ENCODE peak calls at places on chromosomes 13 and 19, in ten cellular contexts. Y is BJ, S is fibroblast of mammary gland, N is AG10803, Z is PC-9, U is IMR-90, J is dorsolateral prefrontal cortex, X is breast epithelium, H is fibroblast of lung, O is transverse colon. A is an unnamed sample.
A peak's percentile ranks its signal among the peaks of the same experiment; 100 is the strongest.

GRCh38 chr13:36028359-36028758 is 102.8 kb downstream of the DCLK1 start:
- DNase-seq in H (no peak), S (no peak), J (no peak), Z (no peak), U (no peak), O (no peak), X (no peak), N (no peak), Y (no peak), A (no peak)

GRCh38 chr13:64930636-64931035 is 2299.5 kb downstream of the PCDH9 start:
- DNase-seq in N (no peak), Z (no peak), U (no peak), Y (no peak), X (no peak), H (no peak), J (no peak), S (no peak), O (no peak), A (no peak)

GRCh38 chr13:92963029-92963428 is 263.6 kb upstream of the GPC6 start:
- DNase-seq in U (peak; percentile 20), Y (no peak), O (no peak), N (no peak), J (no peak), H (peak; percentile 6), X (no peak), Z (no peak), S (peak; percentile 34), A (no peak)

GRCh38 chr13:107866666-107867623 is 348.4 kb downstream of the LIG4 start:
- DNase-seq in N (peak; percentile 30), J (peak; percentile 67), O (no peak), H (peak; percentile 60), Y (no peak), Z (no peak), X (no peak), S (peak; percentile 20), U (peak; percentile 66), A (peak; percentile 39)

GRCh38 chr13:51614350-51614786 is 30.1 kb downstream of the WDFY2 start:
- DNase-seq in J (peak; percentile 65), U (no peak), Z (no peak), H (no peak), Y (no peak), S (peak; percentile 35), N (peak; percentile 62), X (no peak), O (peak; percentile 12), A (no peak)

GRCh38 chr19:3932931-3933810 is at the start of gene NMRK2:
- DNase-seq in O (no peak), N (no peak), U (no peak), J (no peak), Z (no peak), H (no peak), X (no peak), Y (no peak), S (no peak), A (no peak)

GRCh38 chr13:41496420-41497234 is 39.3 kb downstream of the RGCC start:
- DNase-seq in Z (no peak), O (no peak), X (no peak), Y (peak; percentile 31), N (peak; percentile 74), H (peak; percentile 63), S (peak; percentile 20), U (peak; percentile 95), J (no peak), A (peak; percentile 11)

GRCh38 chr13:49314344-49314882 is 66.7 kb downstream of the CDADC1 start:
- DNase-seq in X (no peak), Z (no peak), S (peak; percentile 78), H (no peak), Y (no peak), J (no peak), N (peak; percentile 60), O (no peak), U (peak; percentile 65), A (no peak)

GRCh38 chr13:24097064-24097463 is 63.5 kb upstream of the SPATA13 start:
- DNase-seq in J (no peak), Z (no peak), N (peak; percentile 68), X (no peak), O (no peak), Y (peak; percentile 15), U (peak; percentile 76), S (peak; percentile 78), H (peak; percentile 67), A (peak; percentile 47)

GRCh38 chr13:44218501-44219240 is 155.0 kb upstream of the SERP2 start:
- DNase-seq in Z (no peak), N (no peak), H (peak; percentile 74), O (peak; percentile 60), J (no peak), Y (no peak), S (peak; percentile 52), U (no peak), X (peak; percentile 72), A (peak; percentile 67)

GRCh38 chr19:54172764-54173699 is at the start of gene TMC4:
- DNase-seq in O (peak; percentile 85), J (no peak), Y (no peak), S (peak; percentile 35), U (no peak), Z (peak; percentile 95), H (no peak), N (peak; percentile 24), X (no peak), A (no peak)

GRCh38 chr19:50794778-50795664 is 4.8 kb downstream of the ACP4 start:
- DNase-seq in Y (no peak), S (peak; percentile 16), X (no peak), O (no peak), H (no peak), N (no peak), J (no peak), U (no peak), Z (peak; percentile 43), A (no peak)

DNA sequence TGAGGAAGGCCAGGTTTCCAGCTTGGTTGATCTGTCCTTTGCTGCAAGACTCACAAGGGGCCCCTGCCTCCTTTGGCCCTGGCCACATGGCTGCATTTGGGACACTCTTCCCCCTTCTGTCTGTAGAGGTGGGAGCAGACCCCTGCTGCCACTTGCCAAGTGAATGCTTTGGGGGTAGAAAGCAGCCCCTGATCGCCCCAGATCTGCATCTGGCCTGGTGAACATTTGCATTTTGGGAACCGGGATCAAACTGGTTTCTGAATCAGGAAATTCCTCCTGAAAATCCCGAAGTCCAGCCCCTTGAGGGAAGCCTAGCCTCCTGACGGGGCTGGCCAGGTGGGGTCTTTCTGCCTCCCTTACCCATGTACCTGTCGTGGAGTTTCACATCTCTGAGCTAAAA is 14.9 kb downstream of the DPF1 start:
- DNase-seq in O (no peak), S (no peak), N (no peak), X (no peak), Y (no peak), J (no peak), U (no peak), H (no peak), Z (no peak), A (no peak)
- H3K4me3 ChIP-seq in O (no peak overlapping the region), S (no peak overlapping the region), N (peak overlapping the region; percentile 42), X (peak overlapping the region; percentile 58), Y (no peak overlapping the region), J (peak overlapping the region; percentile 24), U (no peak overlapping the region), H (no peak overlapping the region), Z (no peak overlapping the region), A (no peak overlapping the region)

GRCh38 chr19:15418112-15418587 is 638 bp downstream of the AKAP8L start:
- DNase-seq in J (no peak), S (peak; percentile 17), H (peak; percentile 36), U (no peak), Z (no peak), Y (no peak), O (no peak), N (peak; percentile 23), X (no peak), A (peak; percentile 20)
- TF ChIP-seq CTCF in J (no peak), S (no peak), H (no peak), U (no peak), Z (no peak), Y (no peak), O (no peak), N (peak; percentile 5), X (no peak), A (no peak)

GRCh38 chr19:16373989-16374388 is 49.4 kb downstream of the KLF2 start:
- DNase-seq in U (no peak), J (no peak), Y (no peak), S (no peak), H (no peak), X (no peak), O (no peak), Z (no peak), N (no peak), A (no peak)

GRCh38 chr19:16372065-16372915 is 47.7 kb downstream of the KLF2 start:
- DNase-seq in U (no peak), H (no peak), Y (no peak), S (no peak), Z (no peak), O (no peak), X (no peak), J (no peak), N (no peak), A (no peak)

GRCh38 chr19:16373539-16373938 is 48.9 kb downstream of the KLF2 start:
- DNase-seq in X (no peak), Y (no peak), J (no peak), U (peak; percentile 83), O (no peak), H (peak; percentile 94), Z (no peak), N (no peak), S (peak; percentile 97), A (peak; percentile 54)

GRCh38 chr19:16374436-16374835 is 49.8 kb downstream of the KLF2 start:
- DNase-seq in U (no peak), Y (no peak), J (no peak), X (no peak), S (no peak), H (no peak), N (no peak), Z (no peak), O (no peak), A (no peak)

DNA sequence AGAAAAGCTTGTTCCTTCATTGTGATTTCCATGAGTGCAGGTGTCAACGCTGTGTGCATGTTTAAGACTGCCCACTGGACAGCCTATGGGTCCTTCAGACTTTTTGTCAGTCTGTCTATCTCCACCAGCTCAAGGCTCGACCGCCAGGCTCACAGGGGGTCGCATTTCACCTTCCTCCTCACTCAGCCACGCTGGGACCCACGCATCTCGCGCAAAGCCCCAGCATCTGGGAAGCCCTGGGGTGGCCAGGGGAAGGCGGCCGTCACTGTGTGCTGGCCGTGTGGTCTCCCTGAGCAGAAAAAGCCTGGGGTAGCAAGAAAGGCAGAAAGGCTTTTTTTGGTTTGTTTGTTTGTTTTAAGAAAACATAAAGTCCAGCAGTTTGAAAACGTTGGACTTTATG is 48.5 kb downstream of the KLF2 start:
- DNase-seq in X (no peak), U (no peak), O (no peak), H (no peak), S (no peak), Z (no peak), J (no peak), N (no peak), Y (no peak), A (no peak)
- H3K4me3 ChIP-seq in X (no peak overlapping the region), U (no peak overlapping the region), O (no peak overlapping the region), H (no peak overlapping the region), S (no peak overlapping the region), Z (no peak overlapping the region), J (no peak overlapping the region), N (no peak overlapping the region), Y (no peak overlapping the region), A (no peak overlapping the region)

GRCh38 chr13:99829593-99830239 is 141.9 kb downstream of the ZIC5 start:
- DNase-seq in N (no peak), U (no peak), Y (no peak), O (no peak), X (no peak), S (no peak), Z (no peak), J (no peak), H (no peak), A (no peak)
- TF ChIP-seq CTCF in N (no peak), U (no peak), Y (no peak), O (no peak), X (no peak), S (no peak), Z (no peak), J (no peak), H (no peak), A (no peak)